ENCODE peak calls at places on chromosomes 13 and 19, in eight cellular contexts. One of them, this sample, is unnamed.

GRCh38 chr13:29911781-29912478 is 61.5 kb upstream of the UBL3 start:
- DNase-seq in HCT116: no peak
- DNase-seq in stomach: peak; percentile 66
- DNase-seq in breast epithelium: no peak
- DNase-seq in transverse colon: no peak
- DNase-seq in spleen: no peak
- DNase-seq in ovary: no peak
- DNase-seq in gastrocnemius medialis: no peak
- DNase-seq in this sample: no peak

GRCh38 chr19:52722062-52723005 is 12.5 kb downstream of the ZNF611 start:
- DNase-seq in HCT116: no peak
- DNase-seq in stomach: no peak
- DNase-seq in breast epithelium: no peak
- DNase-seq in transverse colon: no peak
- DNase-seq in spleen: no peak
- DNase-seq in ovary: no peak
- DNase-seq in gastrocnemius medialis: no peak
- DNase-seq in this sample: no peak

GRCh38 chr19:35409191-35409590 is 38.3 kb downstream of the GPR42 start:
- DNase-seq in HCT116: no peak
- DNase-seq in stomach: no peak
- DNase-seq in breast epithelium: no peak
- DNase-seq in transverse colon: no peak
- DNase-seq in spleen: no peak
- DNase-seq in ovary: no peak
- DNase-seq in gastrocnemius medialis: no peak
- DNase-seq in this sample: no peak

GRCh38 chr13:29182216-29182615 is 362.1 kb downstream of the MTUS2 start:
- DNase-seq in HCT116: no peak
- DNase-seq in stomach: no peak
- DNase-seq in breast epithelium: no peak
- DNase-seq in transverse colon: no peak
- DNase-seq in spleen: no peak
- DNase-seq in ovary: no peak
- DNase-seq in gastrocnemius medialis: no peak
- DNase-seq in this sample: no peak

GRCh38 chr19:7596191-7596937 is 701 bp downstream of the CAMSAP3 start:
- DNase-seq in HCT116: no peak
- DNase-seq in stomach: no peak
- DNase-seq in breast epithelium: no peak
- DNase-seq in transverse colon: peak; percentile 36
- DNase-seq in spleen: no peak
- DNase-seq in ovary: no peak
- DNase-seq in gastrocnemius medialis: no peak
- DNase-seq in this sample: no peak

GRCh38 chr13:43307221-43307920 is 284.0 kb downstream of the DNAJC15 start:
- DNase-seq in HCT116: no peak
- DNase-seq in stomach: no peak
- DNase-seq in breast epithelium: no peak
- DNase-seq in transverse colon: no peak
- DNase-seq in spleen: no peak
- DNase-seq in ovary: no peak
- DNase-seq in gastrocnemius medialis: no peak
- DNase-seq in this sample: no peak

GRCh38 chr19:5997371-5997770 is 19.4 kb upstream of the RANBP3 start:
- DNase-seq in HCT116: no peak
- DNase-seq in stomach: no peak
- DNase-seq in breast epithelium: no peak
- DNase-seq in transverse colon: no peak
- DNase-seq in spleen: no peak
- DNase-seq in ovary: no peak
- DNase-seq in gastrocnemius medialis: no peak
- DNase-seq in this sample: no peak

GRCh38 chr13:48496796-48497195 is 36.1 kb downstream of the RCBTB2 start:
- DNase-seq in HCT116: no peak
- DNase-seq in stomach: no peak
- DNase-seq in breast epithelium: no peak
- DNase-seq in transverse colon: no peak
- DNase-seq in spleen: no peak
- DNase-seq in ovary: no peak
- DNase-seq in gastrocnemius medialis: no peak
- DNase-seq in this sample: no peak

GRCh38 chr19:18231775-18232174 is 5.5 kb upstream of the PDE4C start:
- DNase-seq in HCT116: no peak
- DNase-seq in stomach: no peak
- DNase-seq in breast epithelium: no peak
- DNase-seq in transverse colon: no peak
- DNase-seq in spleen: no peak
- DNase-seq in ovary: no peak
- DNase-seq in gastrocnemius medialis: no peak
- DNase-seq in this sample: no peak

GRCh38 chr13:44169018-44169909 is 204.4 kb upstream of the SERP2 start:
- DNase-seq in HCT116: no peak
- DNase-seq in stomach: no peak
- DNase-seq in breast epithelium: no peak
- DNase-seq in transverse colon: no peak
- DNase-seq in spleen: no peak
- DNase-seq in ovary: no peak
- DNase-seq in gastrocnemius medialis: no peak
- DNase-seq in this sample: no peak

GRCh38 chr19:30313353-30313750 is 58.8 kb upstream of the ZNF536 start:
- DNase-seq in HCT116: no peak
- DNase-seq in stomach: no peak
- DNase-seq in breast epithelium: no peak
- DNase-seq in transverse colon: no peak
- DNase-seq in spleen: no peak
- DNase-seq in ovary: no peak
- DNase-seq in gastrocnemius medialis: no peak
- DNase-seq in this sample: no peak

GRCh38 chr13:97141564-97142005 is 80.5 kb upstream of the MBNL2 start:
- DNase-seq in HCT116: peak; percentile 90
- DNase-seq in stomach: peak; percentile 56
- DNase-seq in breast epithelium: no peak
- DNase-seq in transverse colon: peak; percentile 88
- DNase-seq in spleen: no peak
- DNase-seq in ovary: no peak
- DNase-seq in gastrocnemius medialis: peak; percentile 38
- DNase-seq in this sample: no peak

GRCh38 chr19:48154003-48154402 is 16.1 kb downstream of the LIG1 start:
- DNase-seq in HCT116: no peak
- DNase-seq in stomach: no peak
- DNase-seq in breast epithelium: no peak
- DNase-seq in transverse colon: no peak
- DNase-seq in spleen: no peak
- DNase-seq in ovary: no peak
- DNase-seq in gastrocnemius medialis: no peak
- DNase-seq in this sample: no peak

GRCh38 chr13:77298403-77298802 is 28.5 kb downstream of the MYCBP2 start:
- DNase-seq in HCT116: no peak
- DNase-seq in stomach: no peak
- DNase-seq in breast epithelium: no peak
- DNase-seq in transverse colon: no peak
- DNase-seq in spleen: no peak
- DNase-seq in ovary: no peak
- DNase-seq in gastrocnemius medialis: no peak
- DNase-seq in this sample: no peak

GRCh38 chr19:16449330-16449961 is 22.3 kb downstream of the EPS15L1 start:
- DNase-seq in HCT116: no peak
- DNase-seq in stomach: no peak
- DNase-seq in breast epithelium: no peak
- DNase-seq in transverse colon: no peak
- DNase-seq in spleen: no peak
- DNase-seq in ovary: no peak
- DNase-seq in gastrocnemius medialis: no peak
- DNase-seq in this sample: no peak

GRCh38 chr19:17420267-17420924 is 549 bp downstream of the MVB12A start:
- DNase-seq in HCT116: no peak
- DNase-seq in stomach: peak; percentile 35
- DNase-seq in breast epithelium: no peak
- DNase-seq in transverse colon: peak; percentile 51
- DNase-seq in spleen: peak; percentile 88
- DNase-seq in ovary: peak; percentile 72
- DNase-seq in gastrocnemius medialis: peak; percentile 34
- DNase-seq in this sample: no peak

GRCh38 chr19:5131031-5131865 is 162.3 kb downstream of the KDM4B start:
- DNase-seq in HCT116: no peak
- DNase-seq in stomach: no peak
- DNase-seq in breast epithelium: no peak
- DNase-seq in transverse colon: peak; percentile 44
- DNase-seq in spleen: peak; percentile 94
- DNase-seq in ovary: no peak
- DNase-seq in gastrocnemius medialis: no peak
- DNase-seq in this sample: no peak

GRCh38 chr13:80340643-80341097 is 256 bp downstream of the SPRY2 start:
- DNase-seq in HCT116: no peak
- DNase-seq in stomach: no peak
- DNase-seq in breast epithelium: no peak
- DNase-seq in transverse colon: no peak
- DNase-seq in spleen: no peak
- DNase-seq in ovary: no peak
- DNase-seq in gastrocnemius medialis: no peak
- DNase-seq in this sample: no peak

GRCh38 chr19:55482128-55482961 is 2.6 kb upstream of the NAT14 start:
- DNase-seq in HCT116: no peak
- DNase-seq in stomach: no peak
- DNase-seq in breast epithelium: no peak
- DNase-seq in transverse colon: no peak
- DNase-seq in spleen: no peak
- DNase-seq in ovary: peak; percentile 50
- DNase-seq in gastrocnemius medialis: no peak
- DNase-seq in this sample: no peak
- H3K4me1 ChIP-seq in HCT116: peaks cover 37% of the 10 kb centered on the region
- H3K4me1 ChIP-seq in stomach: peaks cover 57% of the 10 kb centered on the region
- H3K4me1 ChIP-seq in breast epithelium: peaks cover 28% of the 10 kb centered on the region
- H3K4me1 ChIP-seq in transverse colon: peaks cover 38% of the 10 kb centered on the region
- H3K4me1 ChIP-seq in spleen: peaks cover 61% of the 10 kb centered on the region
- H3K4me1 ChIP-seq in ovary: peaks cover 23% of the 10 kb centered on the region
- H3K4me1 ChIP-seq in gastrocnemius medialis: peaks cover 20% of the 10 kb centered on the region
- H3K4me1 ChIP-seq in this sample: peaks cover 49% of the 10 kb centered on the region

GRCh38 chr19:45419895-45420294 is 3.8 kb downstream of the ERCC1 start:
- DNase-seq in HCT116: no peak
- DNase-seq in stomach: no peak
- DNase-seq in breast epithelium: no peak
- DNase-seq in transverse colon: no peak
- DNase-seq in spleen: no peak
- DNase-seq in ovary: no peak
- DNase-seq in gastrocnemius medialis: no peak
- DNase-seq in this sample: no peak

GRCh38 chr19:45420871-45421270 is 2.8 kb downstream of the ERCC1 start:
- DNase-seq in HCT116: no peak
- DNase-seq in stomach: no peak
- DNase-seq in breast epithelium: no peak
- DNase-seq in transverse colon: no peak
- DNase-seq in spleen: no peak
- DNase-seq in ovary: no peak
- DNase-seq in gastrocnemius medialis: no peak
- DNase-seq in this sample: no peak

GRCh38 chr19:45420356-45420755 is 3.4 kb downstream of the ERCC1 start:
- DNase-seq in HCT116: no peak
- DNase-seq in stomach: no peak
- DNase-seq in breast epithelium: no peak
- DNase-seq in transverse colon: no peak
- DNase-seq in spleen: no peak
- DNase-seq in ovary: no peak
- DNase-seq in gastrocnemius medialis: no peak
- DNase-seq in this sample: no peak

GRCh38 chr19:45418812-45419211 is 4.9 kb downstream of the ERCC1 start:
- DNase-seq in HCT116: no peak
- DNase-seq in stomach: no peak
- DNase-seq in breast epithelium: no peak
- DNase-seq in transverse colon: no peak
- DNase-seq in spleen: no peak
- DNase-seq in ovary: no peak
- DNase-seq in gastrocnemius medialis: no peak
- DNase-seq in this sample: no peak

DNA sequence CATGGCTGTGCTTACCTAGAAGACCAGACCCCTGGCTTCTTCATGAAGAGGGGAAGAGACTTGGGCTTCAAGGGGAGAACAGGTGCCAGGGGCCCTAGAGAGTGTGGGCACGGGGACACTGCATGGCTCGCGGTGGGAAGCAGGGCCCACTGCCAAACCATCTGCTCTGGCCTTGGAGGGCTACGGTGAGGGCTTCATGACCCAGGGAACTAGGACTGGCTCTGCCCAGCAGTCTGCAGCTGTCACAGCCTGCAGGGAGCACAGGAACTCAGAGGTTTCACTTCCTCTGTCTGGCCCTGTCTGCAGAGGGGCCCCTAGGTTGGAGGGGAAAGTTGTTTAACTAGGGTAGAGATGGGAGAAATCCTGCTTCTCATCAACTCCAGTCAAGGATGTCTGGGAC is 4.3 kb downstream of the ERCC1 start:
- DNase-seq in HCT116: no peak
- DNase-seq in stomach: no peak
- DNase-seq in breast epithelium: no peak
- DNase-seq in transverse colon: peak; percentile 61
- DNase-seq in spleen: peak; percentile 86
- DNase-seq in ovary: no peak
- DNase-seq in gastrocnemius medialis: no peak
- DNase-seq in this sample: no peak
- H3K27ac ChIP-seq in HCT116: no peak overlapping the region
- H3K27ac ChIP-seq in stomach: no peak overlapping the region
- H3K27ac ChIP-seq in breast epithelium: no peak overlapping the region
- H3K27ac ChIP-seq in transverse colon: peak overlapping the region; percentile 57
- H3K27ac ChIP-seq in spleen: peak overlapping the region; percentile 29
- H3K27ac ChIP-seq in ovary: no peak overlapping the region
- H3K27ac ChIP-seq in gastrocnemius medialis: no peak overlapping the region
- H3K27ac ChIP-seq in this sample: no peak overlapping the region

DNA sequence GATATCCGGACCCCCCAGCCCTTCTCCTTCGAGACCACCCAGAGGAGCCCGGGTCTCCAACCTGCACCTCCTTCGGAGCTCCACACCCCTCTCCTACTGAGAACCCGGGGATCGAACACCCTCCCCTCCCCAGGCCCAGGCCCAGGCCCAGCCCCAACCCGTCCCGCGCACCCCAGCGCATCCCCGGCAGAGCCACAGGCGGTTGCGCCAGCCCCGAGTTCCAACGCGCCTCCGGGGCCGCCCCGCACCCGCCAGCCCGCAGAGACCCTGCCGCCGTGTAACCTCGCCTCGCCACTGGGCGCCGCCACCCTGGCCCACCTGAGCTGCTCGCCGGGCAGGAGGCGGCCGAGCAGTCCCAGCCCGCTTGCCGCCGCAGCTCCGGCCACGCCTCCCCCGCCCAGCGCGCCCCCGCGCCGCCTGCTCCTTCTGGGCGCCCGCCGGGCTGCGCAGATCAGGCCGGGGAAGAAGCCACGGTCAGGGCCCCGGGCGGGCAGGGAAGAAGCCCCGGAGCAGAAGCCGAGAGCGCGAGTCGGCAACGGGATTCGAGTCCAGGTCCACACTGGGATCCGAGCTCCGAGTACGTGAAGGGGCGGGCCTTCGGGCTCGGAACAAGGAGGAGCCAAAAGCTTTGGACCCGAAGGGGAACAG is at the start of gene MBOAT7:
- DNase-seq in HCT116: no peak
- DNase-seq in stomach: no peak
- DNase-seq in breast epithelium: no peak
- DNase-seq in transverse colon: no peak
- DNase-seq in spleen: no peak
- DNase-seq in ovary: no peak
- DNase-seq in gastrocnemius medialis: no peak
- DNase-seq in this sample: no peak
- TF ChIP-seq POLR2A in HCT116: peak; percentile 44
- TF ChIP-seq POLR2A in stomach: no peak
- TF ChIP-seq POLR2A in breast epithelium: no peak
- TF ChIP-seq POLR2A in transverse colon: peak; percentile 75
- TF ChIP-seq POLR2A in spleen: peak; percentile 30
- TF ChIP-seq POLR2A in ovary: peak; percentile 73
- TF ChIP-seq POLR2A in gastrocnemius medialis: peak; percentile 43
- TF ChIP-seq POLR2A in this sample: peak; percentile 70

GRCh38 chr19:15268928-15269253 is 36.6 kb upstream of the EPHX3 start:
- DNase-seq in HCT116: no peak
- DNase-seq in stomach: no peak
- DNase-seq in breast epithelium: no peak
- DNase-seq in transverse colon: no peak
- DNase-seq in spleen: no peak
- DNase-seq in ovary: no peak
- DNase-seq in gastrocnemius medialis: no peak
- DNase-seq in this sample: no peak
- H3K4me1 ChIP-seq in HCT116: no peaks in the 10 kb centered on the region
- H3K4me1 ChIP-seq in stomach: peaks cover 92% of the 10 kb centered on the region
- H3K4me1 ChIP-seq in breast epithelium: peaks cover 19% of the 10 kb centered on the region
- H3K4me1 ChIP-seq in transverse colon: peaks cover 53% of the 10 kb centered on the region
- H3K4me1 ChIP-seq in spleen: peaks cover 88% of the 10 kb centered on the region
- H3K4me1 ChIP-seq in ovary: peaks cover 37% of the 10 kb centered on the region
- H3K4me1 ChIP-seq in gastrocnemius medialis: peaks cover 79% of the 10 kb centered on the region
- H3K4me1 ChIP-seq in this sample: peaks cover 71% of the 10 kb centered on the region

This sample was measured in vagina.